ENCODE peak calls at places on chromosomes 1 and 21, in seven cellular contexts. I, D, H, V, Z, N and L are unnamed samples.
A peak's percentile ranks its signal among the peaks of the same experiment; 100 is the strongest.

GRCh38 chr1:12437629-12438028 is 180.4 kb downstream of the DHRS3 start:
- ATAC-seq in I (no peak), D (no peak), H (no peak), V (no peak), Z (no peak), N (no peak), L (no peak)

GRCh38 chr1:231793893-231794292 is 167.3 kb downstream of the DISC1 start:
- ATAC-seq in I (no peak), D (no peak), H (no peak), V (no peak), Z (no peak), N (no peak), L (no peak)

GRCh38 chr1:116763116-116763786 is 9.0 kb downstream of the CD2 start:
- ATAC-seq in I (peak; percentile 86), D (no peak), H (no peak), V (peak; percentile 18), Z (peak; percentile 72), N (peak; percentile 42), L (no peak)

GRCh38 chr1:83900530-83900929 is 98.4 kb downstream of the TTLL7 start:
- ATAC-seq in I (no peak), D (no peak), H (no peak), V (no peak), Z (no peak), N (no peak), L (no peak)

GRCh38 chr1:246210751-246211150 is 296.3 kb downstream of the SMYD3 start:
- ATAC-seq in I (no peak), D (no peak), H (no peak), V (no peak), Z (no peak), N (no peak), L (no peak)

GRCh38 chr1:11273595-11274234 is 717 bp downstream of the UBIAD1 start:
- ATAC-seq in I (peak; percentile 58), D (peak; percentile 81), H (peak; percentile 22), V (peak; percentile 43), Z (peak; percentile 74), N (peak; percentile 62), L (peak; percentile 44)

GRCh38 chr1:23384312-23385058 is 14.8 kb upstream of the ZNF436 start:
- ATAC-seq in I (peak; percentile 79), D (peak; percentile 78), H (no peak), V (no peak), Z (no peak), N (no peak), L (peak; percentile 75)

GRCh38 chr1:110636149-110636935 is 30.2 kb upstream of the KCNA2 start:
- ATAC-seq in I (no peak), D (no peak), H (no peak), V (no peak), Z (no peak), N (no peak), L (no peak)

GRCh38 chr1:223512016-223512415 is 118.8 kb downstream of the CCDC185 start:
- ATAC-seq in I (no peak), D (no peak), H (no peak), V (no peak), Z (no peak), N (no peak), L (no peak)

GRCh38 chr1:8671313-8671917 is 146.0 kb downstream of the RERE start:
- ATAC-seq in I (peak; percentile 73), D (peak; percentile 65), H (no peak), V (peak; percentile 72), Z (no peak), N (no peak), L (peak; percentile 45)

GRCh38 chr1:94612081-94612480 is 70.5 kb upstream of the F3 start:
- ATAC-seq in I (no peak), D (no peak), H (no peak), V (no peak), Z (no peak), N (no peak), L (no peak)

GRCh38 chr1:9224664-9225410 is 9.7 kb upstream of the H6PD start:
- ATAC-seq in I (no peak), D (no peak), H (no peak), V (no peak), Z (no peak), N (no peak), L (no peak)

GRCh38 chr1:101295212-101295611 is 58.4 kb downstream of the S1PR1 start:
- ATAC-seq in I (no peak), D (no peak), H (no peak), V (no peak), Z (no peak), N (no peak), L (no peak)

GRCh38 chr1:38064232-38064903 is 17.8 kb upstream of the POU3F1 start:
- ATAC-seq in I (peak; percentile 40), D (no peak), H (no peak), V (no peak), Z (no peak), N (no peak), L (peak; percentile 73)

GRCh38 chr1:178682886-178683285 is 42.2 kb upstream of the RALGPS2 start:
- ATAC-seq in I (no peak), D (no peak), H (no peak), V (no peak), Z (no peak), N (no peak), L (no peak)

GRCh38 chr1:214993419-214993818 is 89.1 kb upstream of the KCNK2 start:
- ATAC-seq in I (no peak), D (no peak), H (no peak), V (no peak), Z (no peak), N (no peak), L (no peak)

GRCh38 chr21:43267391-43268085 is 98.7 kb downstream of the CRYAA start:
- ATAC-seq in I (no peak), D (no peak), H (no peak), V (peak; percentile 31), Z (no peak), N (no peak), L (no peak)

GRCh38 chr1:4510276-4510691 is 144.1 kb upstream of the AJAP1 start:
- ATAC-seq in I (peak; percentile 80), D (no peak), H (no peak), V (peak; percentile 63), Z (no peak), N (no peak), L (no peak)

GRCh38 chr1:175524003-175524402 is 219.4 kb downstream of the TNR start:
- ATAC-seq in I (no peak), D (no peak), H (no peak), V (no peak), Z (no peak), N (no peak), L (no peak)

GRCh38 chr21:38470762-38471161 is 27.5 kb downstream of the ERG start:
- ATAC-seq in I (no peak), D (peak; percentile 57), H (no peak), V (no peak), Z (no peak), N (no peak), L (peak; percentile 30)

GRCh38 chr1:109466440-109467300 is at the start of gene SYPL2:
- ATAC-seq in I (peak; percentile 87), D (peak; percentile 80), H (peak; percentile 33), V (peak; percentile 86), Z (peak; percentile 77), N (peak; percentile 27), L (peak; percentile 25)

GRCh38 chr1:11291049-11291448 is 18.1 kb downstream of the UBIAD1 start:
- ATAC-seq in I (no peak), D (no peak), H (no peak), V (no peak), Z (no peak), N (no peak), L (no peak)

GRCh38 chr1:52920791-52921291 is 699 bp downstream of the ECHDC2 start:
- ATAC-seq in I (peak; percentile 80), D (peak; percentile 9), H (peak; percentile 56), V (peak; percentile 77), Z (no peak), N (no peak), L (peak; percentile 46)

GRCh38 chr1:22814176-22815042 is 103.8 kb downstream of the EPHB2 start:
- ATAC-seq in I (peak; percentile 34), D (no peak), H (peak; percentile 16), V (no peak), Z (no peak), N (no peak), L (no peak)